ENCODE peak calls at places on chromosome 22, in four cellular contexts. H is colonic mucosa, V is kidney epithelial cell, L is hypothalamus. O is an unnamed sample.

GRCh38 chr22:44685384-44686056 is 16.5 kb upstream of the PRR5 start:
- DNase-seq in V (no peak), L (no peak), H (peak; percentile 85), O (no peak)

GRCh38 chr22:30301995-30302809 is 12.9 kb upstream of the CASTOR1 start:
- DNase-seq in H (peak; percentile 74), L (no peak), V (no peak), O (peak; percentile 67)

GRCh38 chr22:30598986-30599385 is 7.3 kb upstream of the PES1 start:
- DNase-seq in H (no peak), L (no peak), V (no peak), O (no peak)

GRCh38 chr22:50683086-50683993 is 10.7 kb downstream of the SHANK3 start:
- DNase-seq in L (no peak), V (no peak), H (no peak), O (no peak)

GRCh38 chr22:29524440-29525191 is 28.9 kb downstream of the THOC5 start:
- DNase-seq in H (peak; percentile 26), L (no peak), V (no peak), O (peak; percentile 4)

GRCh38 chr22:31248965-31249940 is 37.2 kb downstream of the LIMK2 start:
- DNase-seq in H (no peak), V (no peak), L (no peak), O (no peak)

GRCh38 chr22:31122532-31123291 is at the start of gene INPP5J:
- DNase-seq in H (peak; percentile 84), L (no peak), V (no peak), O (no peak)

GRCh38 chr22:30033137-30033536 is 47.1 kb upstream of the HORMAD2 start:
- DNase-seq in L (no peak), V (no peak), H (no peak), O (no peak)

GRCh38 chr22:49760630-49761571 is 66.8 kb downstream of the BRD1 start:
- DNase-seq in H (peak; percentile 27), L (no peak), V (no peak), O (no peak)

GRCh38 chr22:38754247-38755154 is 1.3 kb downstream of the SUN2 start:
- DNase-seq in H (peak; percentile 74), V (no peak), L (peak; percentile 34), O (no peak)

GRCh38 chr22:45867118-45867905 is 109.7 kb downstream of the WNT7B start:
- DNase-seq in H (peak; percentile 16), V (no peak), L (no peak), O (no peak)